ENCODE peak calls at places on chromosomes 7 and 10, in eight cellular contexts. One of them, this sample, is unnamed.

GRCh38 chr10:103765981-103766380 is 89.4 kb downstream of the SH3PXD2A start:
- DNase-seq in thoracic aorta: no peak
- DNase-seq in neural progenitor cell: no peak
- DNase-seq in AG04449: no peak
- DNase-seq in suprapubic skin: no peak
- DNase-seq in A549: no peak
- DNase-seq in mammary epithelial cell: peak
- DNase-seq in astrocyte: no peak
- DNase-seq in this sample: no peak

GRCh38 chr10:125009580-125010235 is 67.8 kb downstream of the ZRANB1 start:
- DNase-seq in neural progenitor cell: no peak
- DNase-seq in astrocyte: no peak
- DNase-seq in AG04449: no peak
- DNase-seq in A549: no peak
- DNase-seq in thoracic aorta: no peak
- DNase-seq in suprapubic skin: no peak
- DNase-seq in mammary epithelial cell: no peak
- DNase-seq in this sample: no peak

GRCh38 chr7:42877852-42878251 is 34.0 kb downstream of the C7orf25 start:
- DNase-seq in suprapubic skin: no peak
- DNase-seq in thoracic aorta: no peak
- DNase-seq in neural progenitor cell: no peak
- DNase-seq in mammary epithelial cell: no peak
- DNase-seq in astrocyte: no peak
- DNase-seq in AG04449: no peak
- DNase-seq in A549: no peak
- DNase-seq in this sample: no peak

GRCh38 chr7:157006829-157007469 is 3.5 kb downstream of the MNX1 start:
- DNase-seq in thoracic aorta: no peak
- DNase-seq in mammary epithelial cell: no peak
- DNase-seq in AG04449: no peak
- DNase-seq in A549: no peak
- DNase-seq in neural progenitor cell: no peak
- DNase-seq in astrocyte: no peak
- DNase-seq in suprapubic skin: no peak
- DNase-seq in this sample: no peak

GRCh38 chr7:54782829-54783228 is 23.8 kb upstream of the SEC61G start:
- DNase-seq in A549: no peak
- DNase-seq in astrocyte: no peak
- DNase-seq in neural progenitor cell: peak
- DNase-seq in mammary epithelial cell: no peak
- DNase-seq in AG04449: no peak
- DNase-seq in thoracic aorta: no peak
- DNase-seq in suprapubic skin: no peak
- DNase-seq in this sample: no peak

GRCh38 chr10:63644398-63645142 is 123.4 kb downstream of the REEP3 start:
- DNase-seq in neural progenitor cell: no peak
- DNase-seq in thoracic aorta: no peak
- DNase-seq in suprapubic skin: no peak
- DNase-seq in AG04449: no peak
- DNase-seq in mammary epithelial cell: no peak
- DNase-seq in A549: no peak
- DNase-seq in astrocyte: peak
- DNase-seq in this sample: no peak

GRCh38 chr10:14385591-14386201 is 55.0 kb upstream of the FRMD4A start:
- DNase-seq in suprapubic skin: no peak
- DNase-seq in thoracic aorta: no peak
- DNase-seq in astrocyte: no peak
- DNase-seq in mammary epithelial cell: no peak
- DNase-seq in neural progenitor cell: no peak
- DNase-seq in AG04449: no peak
- DNase-seq in A549: peak
- DNase-seq in this sample: no peak

GRCh38 chr10:23556727-23557440 is 118.0 kb downstream of the OTUD1 start:
- DNase-seq in mammary epithelial cell: peak
- DNase-seq in A549: no peak
- DNase-seq in astrocyte: peak
- DNase-seq in neural progenitor cell: no peak
- DNase-seq in AG04449: peak
- DNase-seq in thoracic aorta: no peak
- DNase-seq in suprapubic skin: no peak
- DNase-seq in this sample: peak

GRCh38 chr7:70776627-70777101 is 355.3 kb upstream of the GALNT17 start:
- DNase-seq in A549: no peak
- DNase-seq in suprapubic skin: no peak
- DNase-seq in thoracic aorta: no peak
- DNase-seq in astrocyte: peak
- DNase-seq in neural progenitor cell: no peak
- DNase-seq in AG04449: no peak
- DNase-seq in mammary epithelial cell: peak
- DNase-seq in this sample: no peak

GRCh38 chr10:27635699-27636270 is 109.8 kb downstream of the MKX start:
- DNase-seq in mammary epithelial cell: no peak
- DNase-seq in A549: no peak
- DNase-seq in AG04449: no peak
- DNase-seq in thoracic aorta: no peak
- DNase-seq in astrocyte: no peak
- DNase-seq in neural progenitor cell: no peak
- DNase-seq in suprapubic skin: no peak
- DNase-seq in this sample: no peak

GRCh38 chr7:150382844-150383225 is 3.7 kb downstream of the ZNF775 start:
- DNase-seq in suprapubic skin: no peak
- DNase-seq in thoracic aorta: no peak
- DNase-seq in A549: no peak
- DNase-seq in neural progenitor cell: no peak
- DNase-seq in mammary epithelial cell: no peak
- DNase-seq in astrocyte: no peak
- DNase-seq in AG04449: no peak
- DNase-seq in this sample: no peak

GRCh38 chr7:117630907-117631564 is 151.2 kb downstream of the CFTR start:
- DNase-seq in neural progenitor cell: no peak
- DNase-seq in A549: no peak
- DNase-seq in suprapubic skin: no peak
- DNase-seq in AG04449: no peak
- DNase-seq in thoracic aorta: no peak
- DNase-seq in astrocyte: no peak
- DNase-seq in mammary epithelial cell: no peak
- DNase-seq in this sample: no peak

GRCh38 chr7:98014830-98015229 is 24.8 kb upstream of the OCM2 start:
- DNase-seq in astrocyte: no peak
- DNase-seq in AG04449: no peak
- DNase-seq in mammary epithelial cell: no peak
- DNase-seq in suprapubic skin: no peak
- DNase-seq in thoracic aorta: no peak
- DNase-seq in A549: no peak
- DNase-seq in neural progenitor cell: no peak
- DNase-seq in this sample: no peak

GRCh38 chr7:125084196-125084595 is 154.6 kb upstream of the POT1 start:
- DNase-seq in suprapubic skin: no peak
- DNase-seq in thoracic aorta: no peak
- DNase-seq in A549: no peak
- DNase-seq in neural progenitor cell: no peak
- DNase-seq in astrocyte: no peak
- DNase-seq in AG04449: no peak
- DNase-seq in mammary epithelial cell: no peak
- DNase-seq in this sample: no peak

GRCh38 chr7:134907639-134908038 is 78.7 kb upstream of the AGBL3 start:
- DNase-seq in thoracic aorta: no peak
- DNase-seq in A549: no peak
- DNase-seq in suprapubic skin: no peak
- DNase-seq in AG04449: no peak
- DNase-seq in astrocyte: peak
- DNase-seq in neural progenitor cell: no peak
- DNase-seq in mammary epithelial cell: no peak
- DNase-seq in this sample: no peak

GRCh38 chr10:12214763-12215218 is 18.8 kb downstream of the CDC123 start:
- DNase-seq in suprapubic skin: no peak
- DNase-seq in A549: peak
- DNase-seq in astrocyte: no peak
- DNase-seq in thoracic aorta: no peak
- DNase-seq in AG04449: no peak
- DNase-seq in neural progenitor cell: peak
- DNase-seq in mammary epithelial cell: peak
- DNase-seq in this sample: peak

GRCh38 chr7:96800824-96801223 is 91.2 kb upstream of the SEM1 start:
- DNase-seq in neural progenitor cell: no peak
- DNase-seq in mammary epithelial cell: peak
- DNase-seq in astrocyte: no peak
- DNase-seq in A549: no peak
- DNase-seq in AG04449: no peak
- DNase-seq in thoracic aorta: no peak
- DNase-seq in suprapubic skin: no peak
- DNase-seq in this sample: no peak

GRCh38 chr10:122151121-122151694 is 119.9 kb upstream of the BTBD16 start:
- DNase-seq in suprapubic skin: no peak
- DNase-seq in neural progenitor cell: no peak
- DNase-seq in A549: no peak
- DNase-seq in mammary epithelial cell: no peak
- DNase-seq in astrocyte: no peak
- DNase-seq in AG04449: no peak
- DNase-seq in thoracic aorta: no peak
- DNase-seq in this sample: no peak

GRCh38 chr7:128883622-128884549 is 21.2 kb downstream of the ATP6V1F start:
- DNase-seq in neural progenitor cell: peak
- DNase-seq in thoracic aorta: no peak
- DNase-seq in A549: peak
- DNase-seq in astrocyte: no peak
- DNase-seq in AG04449: no peak
- DNase-seq in mammary epithelial cell: peak
- DNase-seq in suprapubic skin: peak
- DNase-seq in this sample: no peak

GRCh38 chr7:84237533-84238173 is 43.1 kb upstream of the SEMA3A start:
- DNase-seq in astrocyte: peak
- DNase-seq in mammary epithelial cell: peak
- DNase-seq in A549: peak
- DNase-seq in suprapubic skin: no peak
- DNase-seq in thoracic aorta: no peak
- DNase-seq in neural progenitor cell: no peak
- DNase-seq in AG04449: peak
- DNase-seq in this sample: peak

GRCh38 chr7:147700702-147701101 is 889.9 kb upstream of the C7orf33 start:
- DNase-seq in astrocyte: no peak
- DNase-seq in mammary epithelial cell: no peak
- DNase-seq in A549: no peak
- DNase-seq in neural progenitor cell: peak
- DNase-seq in thoracic aorta: no peak
- DNase-seq in suprapubic skin: no peak
- DNase-seq in AG04449: no peak
- DNase-seq in this sample: no peak
- H3K4me3 ChIP-seq in astrocyte: no peak
- H3K4me3 ChIP-seq in mammary epithelial cell: no peak
- H3K4me3 ChIP-seq in A549: no peak
- H3K4me3 ChIP-seq in neural progenitor cell: no peak
- H3K4me3 ChIP-seq in thoracic aorta: no peak
- H3K4me3 ChIP-seq in suprapubic skin: no peak
- H3K4me3 ChIP-seq in AG04449: no peak
- H3K4me3 ChIP-seq in this sample: no peak

DNA sequence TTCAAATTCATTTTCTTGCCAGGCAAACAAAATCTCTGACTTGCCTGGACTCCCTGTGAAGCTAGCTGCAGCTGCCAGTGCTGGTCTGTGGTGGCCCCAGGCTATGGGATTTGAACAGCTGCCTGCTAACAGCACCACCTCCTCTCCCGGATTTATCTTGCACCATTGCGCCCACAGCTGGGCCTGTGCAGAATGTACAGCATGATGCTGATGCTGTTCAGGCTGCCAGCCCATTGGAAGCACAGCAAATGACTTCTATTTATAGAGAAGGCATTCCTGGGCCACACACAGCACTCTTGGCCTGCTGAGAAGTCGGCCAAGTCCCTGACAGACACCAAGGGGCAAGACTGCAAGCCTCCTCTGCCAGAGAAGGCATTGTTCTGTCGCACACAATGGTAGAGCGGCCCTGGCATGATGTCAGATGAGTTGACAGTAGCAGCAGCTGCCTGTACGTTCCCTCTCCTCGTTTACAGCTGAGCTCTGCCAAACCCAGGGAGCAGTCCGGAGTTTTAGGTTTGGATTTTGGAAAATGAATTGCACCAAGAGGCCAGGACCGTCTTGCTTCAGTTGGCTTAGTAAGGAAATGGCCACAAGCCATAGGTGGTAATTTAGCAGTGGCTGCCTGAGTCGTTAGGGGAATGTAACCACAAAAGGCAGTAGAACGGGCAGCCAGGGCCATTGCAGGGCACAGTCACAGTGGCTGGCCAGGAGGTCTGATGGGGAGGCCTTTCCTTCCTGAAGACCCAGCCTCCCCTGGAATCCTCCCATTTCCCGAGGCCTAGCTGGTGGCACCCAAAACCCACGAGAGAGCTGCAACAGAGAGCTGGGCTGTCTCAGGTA is 38.5 kb downstream of the MTURN start:
- DNase-seq in suprapubic skin: peak
- DNase-seq in AG04449: peak
- DNase-seq in mammary epithelial cell: peak
- DNase-seq in thoracic aorta: peak
- DNase-seq in A549: peak
- DNase-seq in neural progenitor cell: peak
- DNase-seq in astrocyte: peak
- DNase-seq in this sample: peak
- TF ChIP-seq CTCF in suprapubic skin: no peak
- TF ChIP-seq CTCF in AG04449: peak
- TF ChIP-seq CTCF in mammary epithelial cell: peak
- TF ChIP-seq CTCF in thoracic aorta: no peak
- TF ChIP-seq CTCF in A549: no peak
- TF ChIP-seq CTCF in neural progenitor cell: peak
- TF ChIP-seq CTCF in astrocyte: peak
- TF ChIP-seq CTCF in this sample: peak

GRCh38 chr7:44150966-44151678 is 10.0 kb upstream of the MYL7 start:
- DNase-seq in neural progenitor cell: no peak
- DNase-seq in thoracic aorta: no peak
- DNase-seq in suprapubic skin: peak
- DNase-seq in AG04449: no peak
- DNase-seq in mammary epithelial cell: no peak
- DNase-seq in astrocyte: no peak
- DNase-seq in A549: no peak
- DNase-seq in this sample: no peak
- H3K4me3 ChIP-seq in neural progenitor cell: no peak
- H3K4me3 ChIP-seq in thoracic aorta: no peak
- H3K4me3 ChIP-seq in suprapubic skin: no peak
- H3K4me3 ChIP-seq in AG04449: no peak
- H3K4me3 ChIP-seq in mammary epithelial cell: no peak
- H3K4me3 ChIP-seq in astrocyte: no peak
- H3K4me3 ChIP-seq in A549: no peak
- H3K4me3 ChIP-seq in this sample: no peak

DNA sequence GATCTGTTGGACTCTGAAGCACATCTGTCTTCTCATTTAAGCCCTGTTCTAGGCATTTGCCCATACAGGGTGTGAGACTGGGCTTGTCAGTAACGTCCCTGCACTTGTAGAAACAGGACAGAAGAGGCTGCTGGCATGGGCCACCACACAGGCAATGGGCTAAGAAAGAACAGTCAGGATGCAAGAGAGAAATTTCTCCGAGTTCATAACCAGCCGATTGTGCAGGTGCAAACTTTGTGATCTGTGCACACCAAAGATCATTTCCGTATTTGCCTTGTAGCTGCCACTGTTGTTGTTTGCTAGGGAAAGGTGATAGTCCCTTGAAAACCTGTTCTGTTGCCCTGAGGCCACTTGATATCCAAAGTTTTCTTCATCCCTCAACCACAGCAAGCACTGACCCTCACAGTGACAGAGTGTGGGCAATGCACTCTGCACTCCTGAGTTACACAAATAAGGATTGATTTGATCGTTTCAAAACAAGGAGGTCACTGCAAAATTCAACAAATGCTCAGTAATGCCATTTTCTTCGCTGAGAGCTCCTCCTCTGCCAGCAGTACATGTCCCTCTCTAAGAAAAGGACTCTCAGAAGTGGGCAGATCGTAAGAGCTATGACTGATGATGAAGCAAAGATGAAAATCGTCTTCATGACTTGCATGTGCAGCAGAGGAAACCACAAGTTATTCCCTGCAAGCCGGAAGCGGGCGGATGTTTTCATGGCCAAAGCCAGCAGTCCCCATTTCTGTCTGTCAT is 20.2 kb downstream of the KLF6 start:
- DNase-seq in suprapubic skin: peak
- DNase-seq in thoracic aorta: no peak
- DNase-seq in AG04449: no peak
- DNase-seq in mammary epithelial cell: no peak
- DNase-seq in astrocyte: peak
- DNase-seq in A549: no peak
- DNase-seq in neural progenitor cell: no peak
- DNase-seq in this sample: no peak
- TF ChIP-seq CTCF in suprapubic skin: no peak
- TF ChIP-seq CTCF in thoracic aorta: no peak
- TF ChIP-seq CTCF in AG04449: no peak
- TF ChIP-seq CTCF in mammary epithelial cell: no peak
- TF ChIP-seq CTCF in astrocyte: no peak
- TF ChIP-seq CTCF in A549: no peak
- TF ChIP-seq CTCF in neural progenitor cell: no peak
- TF ChIP-seq CTCF in this sample: no peak